ENCODE peak calls at places on chromosomes 4 and X, in six cellular contexts. C is MM.1S, A is neural progenitor cell, G is GM23338, B is SK-N-SH, R is OCI-LY7. I is an unnamed sample.

GRCh38 chr4:134276476-134276875 is 74.9 kb upstream of the PABPC4L start:
- DNase-seq in G (no peak), B (no peak), R (no peak), C (no peak), A (no peak), I (no peak)

GRCh38 chr4:109990307-109991257 is 77.9 kb downstream of the EGF start:
- DNase-seq in C (peak; percentile 78), R (peak; percentile 95), G (no peak), B (no peak), A (no peak), I (no peak)

GRCh38 chr4:139892973-139893736 is 227.5 kb downstream of the MGST2 start:
- DNase-seq in A (no peak), C (no peak), G (peak; percentile 39), B (no peak), R (no peak), I (no peak)

GRCh38 chr4:54233128-54233696 is 4.1 kb downstream of the PDGFRA start:
- DNase-seq in A (peak; percentile 95), B (peak; percentile 91), R (no peak), C (peak; percentile 80), G (peak; percentile 90), I (peak; percentile 94)

GRCh38 chr4:47213971-47214370 is 182.6 kb downstream of the GABRB1 start:
- DNase-seq in B (no peak), R (no peak), G (no peak), C (no peak), A (no peak), I (peak; percentile 24)

GRCh38 chr4:68368566-68369473 is 18.9 kb upstream of the YTHDC1 start:
- DNase-seq in B (no peak), R (no peak), G (no peak), C (no peak), A (no peak), I (no peak)

GRCh38 chr4:118941149-118941548 is 52.5 kb downstream of the SYNPO2 start:
- DNase-seq in A (no peak), B (no peak), R (no peak), C (no peak), G (no peak), I (peak; percentile 37)

GRCh38 chr4:1566838-1567518 is 117.1 kb downstream of the FAM53A start:
- DNase-seq in G (peak; percentile 48), R (no peak), A (no peak), B (peak; percentile 74), C (no peak), I (no peak)

GRCh38 chrX:22795680-22796079 is 204.1 kb upstream of the DDX53 start:
- DNase-seq in A (no peak), C (no peak), G (no peak), B (no peak), R (no peak), I (no peak)

GRCh38 chr4:61202638-61203495 is 2.7 kb downstream of the ADGRL3 start:
- DNase-seq in C (no peak), A (peak; percentile 60), G (peak; percentile 63), R (no peak), B (peak; percentile 32), I (peak; percentile 32)

GRCh38 chrX:154296731-154297130 is 1.1 kb downstream of the TKTL1 start:
- DNase-seq in A (no peak), R (no peak), G (no peak), B (no peak), C (no peak), I (no peak)

GRCh38 chrX:48957477-48957826 is at the start of gene OTUD5:
- DNase-seq in A (no peak), B (peak; percentile 94), C (no peak), G (peak; percentile 70), R (peak; percentile 79), I (peak; percentile 66)

GRCh38 chr4:27602172-27602571 is 741.5 kb downstream of the STIM2 start:
- DNase-seq in C (no peak), B (no peak), A (no peak), R (no peak), G (no peak), I (no peak)
- TF ChIP-seq EZH2phosphoT487 in C (no peak), B (no peak), A (no peak), R (no peak), G (no peak), I (no peak)

GRCh38 chr4:173532725-173533511 is 2.9 kb upstream of the HAND2 start:
- DNase-seq in C (no peak), G (peak; percentile 4), B (no peak), A (no peak), R (no peak), I (no peak)

GRCh38 chr4:173530326-173531062 is 465 bp upstream of the HAND2 start:
- DNase-seq in G (peak; percentile 28), B (peak; percentile 36), A (peak; percentile 44), C (no peak), R (no peak), I (no peak)

GRCh38 chr4:173528378-173529321 is 1.4 kb downstream of the HAND2 start:
- DNase-seq in C (no peak), A (peak; percentile 66), G (peak; percentile 75), R (no peak), B (peak; percentile 67), I (no peak)

GRCh38 chr4:173529505-173530325 is at the start of gene HAND2:
- DNase-seq in A (peak; percentile 83), C (no peak), B (peak; percentile 91), R (no peak), G (peak; percentile 69), I (peak; percentile 86)

GRCh38 chr4:173531085-173531965 is 1.3 kb upstream of the HAND2 start:
- DNase-seq in B (no peak), G (peak; percentile 50), C (no peak), R (no peak), A (peak; percentile 47), I (peak; percentile 39)
- H3K27ac ChIP-seq in B (peak overlapping the region; percentile 91), G (no peak overlapping the region), C (no peak overlapping the region), R (no peak overlapping the region), A (no peak overlapping the region), I (peak overlapping the region; percentile 85)

GRCh38 chr4:38119663-38120374 is 159.6 kb downstream of the PTTG2 start:
- DNase-seq in G (no peak), C (no peak), R (no peak), B (peak; percentile 48), A (no peak), I (peak; percentile 53)
- TF ChIP-seq EZH2phosphoT487 in G (no peak), C (no peak), R (no peak), B (no peak), A (no peak), I (no peak)

GRCh38 chr4:121026034-121026433 is 46.3 kb downstream of the NDNF start:
- DNase-seq in B (no peak), C (no peak), A (no peak), G (no peak), R (no peak), I (no peak)
- H3K27ac ChIP-seq in B (no peak overlapping the region), C (no peak overlapping the region), A (no peak overlapping the region), G (no peak overlapping the region), R (no peak overlapping the region), I (no peak overlapping the region)

DNA sequence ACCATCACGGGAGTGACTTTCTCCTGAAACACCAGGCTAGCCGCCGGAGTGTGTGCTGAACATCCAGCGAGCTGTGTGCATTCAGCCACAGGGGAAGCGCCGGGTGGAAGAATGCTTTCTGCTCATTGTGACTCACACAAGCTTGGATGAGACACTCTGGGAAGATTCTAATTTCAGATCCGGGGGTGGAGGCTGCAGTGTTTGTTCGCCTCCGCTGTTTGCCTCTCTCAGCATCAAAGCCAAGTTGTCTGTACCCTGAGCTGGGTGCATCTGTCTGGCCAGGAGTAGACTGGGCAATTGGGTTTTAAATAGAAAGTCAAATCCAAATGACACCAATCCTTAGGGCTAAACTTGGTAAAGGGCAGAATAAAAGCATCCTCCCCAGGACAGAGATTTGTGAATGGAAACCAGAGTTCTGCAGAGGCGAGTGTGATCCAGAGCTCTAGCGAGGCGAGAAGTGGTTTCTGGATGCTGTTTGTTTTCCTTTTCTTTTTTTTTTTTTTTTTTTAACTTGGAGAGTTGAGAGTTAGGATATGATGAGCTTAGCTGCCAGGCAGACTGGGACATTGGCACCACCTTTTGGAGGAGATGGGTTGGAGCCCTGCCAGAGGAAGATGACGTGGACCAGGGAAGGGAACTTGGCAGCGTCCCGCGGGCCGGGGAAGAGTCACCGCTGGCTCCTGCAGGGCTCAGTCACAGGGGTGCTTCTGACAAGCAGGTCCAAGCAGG is 196.0 kb upstream of the PSAPL1 start:
- DNase-seq in A (no peak), G (no peak), R (no peak), B (peak; percentile 75), C (no peak), I (peak; percentile 46)
- TF ChIP-seq EZH2phosphoT487 in A (no peak), G (no peak), R (no peak), B (no peak), C (no peak), I (no peak)

GRCh38 chr4:101356928-101357327 is 9.6 kb upstream of the PPP3CA start:
- DNase-seq in R (no peak), C (peak; percentile 41), G (no peak), A (no peak), B (peak; percentile 8), I (peak; percentile 71)
- H3K27ac ChIP-seq in R (no peak overlapping the region), C (no peak overlapping the region), G (no peak overlapping the region), A (no peak overlapping the region), B (peak overlapping the region; percentile 58), I (peak overlapping the region; percentile 83)

GRCh38 chr4:105466580-105466979 is 7.3 kb downstream of the PPA2 start:
- DNase-seq in G (no peak), B (no peak), R (no peak), C (no peak), A (no peak), I (no peak)

GRCh38 chr4:105474110-105474518 is 252 bp upstream of the PPA2 start:
- DNase-seq in C (no peak), B (no peak), A (no peak), R (no peak), G (peak; percentile 92), I (peak; percentile 96)

GRCh38 chr4:105472871-105473339 is 957 bp downstream of the PPA2 start:
- DNase-seq in B (peak; percentile 40), G (no peak), A (peak; percentile 65), C (peak; percentile 31), R (no peak), I (no peak)

GRCh38 chr4:105473340-105474109 is at the start of gene PPA2:
- DNase-seq in G (peak; percentile 85), A (peak; percentile 94), R (peak; percentile 93), B (peak; percentile 94), C (peak; percentile 93), I (peak; percentile 92)

DNA sequence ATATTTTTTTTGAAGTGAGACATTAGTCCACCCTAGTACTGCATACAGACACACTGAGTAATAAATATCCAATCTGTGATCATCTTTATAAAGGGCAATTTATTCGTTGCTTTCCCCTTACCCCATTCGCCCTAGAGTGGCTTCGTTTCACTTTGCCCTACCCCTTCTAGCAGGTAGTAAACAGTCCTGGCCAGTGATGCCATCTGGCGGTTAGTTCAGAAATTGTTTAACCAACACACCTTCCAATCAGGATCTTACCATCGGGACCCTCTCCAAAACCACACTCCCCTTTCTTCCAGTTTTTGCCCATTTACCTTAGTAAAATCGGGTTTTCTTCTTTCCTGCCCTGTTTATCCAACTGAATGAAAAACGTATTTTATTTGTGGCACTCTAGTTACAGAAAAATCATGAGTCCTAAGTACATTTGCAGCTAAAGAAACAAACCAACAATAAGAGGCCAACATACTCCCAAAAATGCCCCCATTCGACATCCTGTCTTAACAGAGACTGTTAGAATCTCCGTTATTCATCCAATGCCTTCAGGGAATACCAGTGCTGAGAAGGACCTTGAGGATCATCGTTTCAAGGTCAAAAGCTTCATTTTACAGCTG is 2.2 kb downstream of the PPA2 start:
- DNase-seq in C (peak; percentile 81), A (peak; percentile 80), R (peak; percentile 79), B (peak; percentile 73), G (peak; percentile 83), I (peak; percentile 84)
- TF ChIP-seq EZH2phosphoT487 in C (no peak), A (no peak), R (no peak), B (no peak), G (no peak), I (no peak)